ENCODE peak calls at places on chromosome 7, in eight cellular contexts. Q is HCT116, X is tibial artery, S is brain microvascular endothelial cell, Y is fibroblast of lung, A is right lobe of liver, W is GM12865, N is body of pancreas. H is an unnamed sample.

GRCh38 chr7:5667391-5667790 is 114.1 kb downstream of the RNF216 start:
- DNase-seq in A (no peak), W (no peak), S (no peak), N (no peak), X (no peak), Q (no peak), Y (no peak), H (no peak)

GRCh38 chr7:30485667-30486066 is 7.1 kb upstream of the NOD1 start:
- DNase-seq in N (no peak), S (no peak), Y (no peak), X (no peak), Q (no peak), A (no peak), W (no peak), H (no peak)

GRCh38 chr7:116426428-116427156 is 72.9 kb upstream of the CAV2 start:
- DNase-seq in N (peak; percentile 37), Q (peak; percentile 93), X (no peak), Y (peak; percentile 87), W (no peak), A (no peak), S (peak; percentile 81), H (peak; percentile 29)

GRCh38 chr7:103148131-103148993 is 537 bp downstream of the NAPEPLD start:
- DNase-seq in N (no peak), Y (peak; percentile 30), Q (no peak), A (no peak), X (no peak), S (no peak), W (peak; percentile 8), H (no peak)

GRCh38 chr7:128347573-128348147 is 4.0 kb upstream of the RBM28 start:
- DNase-seq in Y (no peak), N (peak; percentile 51), W (peak; percentile 43), Q (peak; percentile 18), A (peak; percentile 54), S (peak; percentile 49), X (no peak), H (no peak)

GRCh38 chr7:29424295-29424983 is 139.2 kb upstream of the PRR15 start:
- DNase-seq in A (no peak), N (no peak), Y (no peak), Q (no peak), X (no peak), S (no peak), W (peak; percentile 44), H (no peak)

GRCh38 chr7:158160199-158160598 is 427.4 kb downstream of the PTPRN2 start:
- DNase-seq in X (no peak), N (no peak), W (no peak), S (no peak), Y (no peak), A (no peak), Q (no peak), H (no peak)

GRCh38 chr7:46775776-46776175 is 806.1 kb downstream of the TNS3 start:
- DNase-seq in Q (no peak), A (no peak), N (no peak), W (no peak), X (no peak), S (no peak), Y (no peak), H (no peak)

GRCh38 chr7:117946201-117946633 is 73.0 kb upstream of the CTTNBP2 start:
- DNase-seq in X (no peak), Y (peak; percentile 24), W (no peak), N (no peak), S (peak; percentile 35), Q (no peak), A (no peak), H (peak; percentile 12)

GRCh38 chr7:116284390-116284789 is 74.1 kb downstream of the TES start:
- DNase-seq in N (no peak), A (no peak), X (no peak), S (no peak), Y (peak; percentile 39), W (no peak), Q (no peak), H (no peak)

GRCh38 chr7:44289341-44290249 is 35.8 kb downstream of the CAMK2B start:
- DNase-seq in W (no peak), N (no peak), Y (no peak), A (peak; percentile 9), X (peak; percentile 17), Q (no peak), S (no peak), H (no peak)

GRCh38 chr7:47539398-47540052 is 42.4 kb downstream of the TNS3 start:
- DNase-seq in N (no peak), Q (no peak), A (no peak), W (no peak), X (no peak), S (peak; percentile 72), Y (peak; percentile 84), H (no peak)

GRCh38 chr7:5711419-5711818 is 70.0 kb downstream of the RNF216 start:
- DNase-seq in W (no peak), X (no peak), N (no peak), S (no peak), Q (no peak), Y (no peak), A (no peak), H (no peak)

GRCh38 chr7:49660170-49660783 is 113.2 kb upstream of the VWC2 start:
- DNase-seq in W (no peak), S (no peak), N (no peak), Y (no peak), X (no peak), Q (no peak), A (no peak), H (no peak)

GRCh38 chr7:33369888-33370287 is 240.5 kb downstream of the BBS9 start:
- DNase-seq in Y (no peak), X (no peak), N (no peak), S (no peak), W (no peak), A (no peak), Q (no peak), H (no peak)

GRCh38 chr7:140732436-140732835 is 35.9 kb downstream of the NDUFB2 start:
- DNase-seq in W (no peak), A (no peak), N (no peak), X (no peak), Q (no peak), S (no peak), Y (no peak), H (no peak)

GRCh38 chr7:87833130-87833529 is 43.0 kb downstream of the SLC25A40 start:
- DNase-seq in S (no peak), W (no peak), Y (no peak), A (no peak), X (no peak), N (no peak), Q (no peak), H (no peak)

GRCh38 chr7:113756250-113756649 is 162.6 kb downstream of the PPP1R3A start:
- DNase-seq in A (no peak), Q (no peak), N (no peak), X (no peak), S (no peak), W (no peak), Y (no peak), H (no peak)

GRCh38 chr7:99375070-99375807 is 709 bp downstream of the ARPC1B start:
- DNase-seq in W (peak; percentile 82), Y (peak; percentile 65), Q (no peak), A (peak; percentile 89), N (peak; percentile 69), X (peak; percentile 77), S (peak; percentile 33), H (no peak)

GRCh38 chr7:44084695-44085094 is 2.4 kb upstream of the POLM start:
- DNase-seq in A (no peak), N (no peak), Q (no peak), Y (peak; percentile 52), X (no peak), W (no peak), S (no peak), H (no peak)

GRCh38 chr7:70634610-70635068 is 497.3 kb upstream of the GALNT17 start:
- DNase-seq in Y (peak; percentile 99), W (no peak), S (peak; percentile 87), X (no peak), A (no peak), N (no peak), Q (no peak), H (peak; percentile 73)

GRCh38 chr7:69732203-69732602 is 133.9 kb downstream of the AUTS2 start:
- DNase-seq in X (no peak), W (no peak), Y (peak; percentile 62), S (no peak), A (no peak), Q (no peak), N (peak; percentile 28), H (no peak)

GRCh38 chr7:158351051-158351450 is 236.6 kb downstream of the PTPRN2 start:
- DNase-seq in N (no peak), S (no peak), Q (no peak), A (no peak), W (no peak), X (no peak), Y (no peak), H (no peak)

GRCh38 chr7:57449904-57450303 is at the start of gene ZNF716:
- DNase-seq in S (no peak), X (no peak), A (no peak), Q (no peak), W (no peak), Y (no peak), N (no peak), H (no peak)
- H3K4me3 ChIP-seq in S (no peak within 1 kb of the TSS), X (no peak within 1 kb of the TSS), A (no peak within 1 kb of the TSS), Q (no peak within 1 kb of the TSS), W (no peak within 1 kb of the TSS), Y (no peak within 1 kb of the TSS), N (no peak within 1 kb of the TSS), H (no peak within 1 kb of the TSS)

GRCh38 chr7:149306854-149307253 is 44.9 kb downstream of the ZNF783 start:
- DNase-seq in N (no peak), W (no peak), A (no peak), Q (no peak), S (no peak), Y (no peak), X (no peak), H (no peak)

GRCh38 chr7:149313981-149314380 is 52.0 kb downstream of the ZNF783 start:
- DNase-seq in X (no peak), A (no peak), N (no peak), Y (no peak), S (no peak), W (no peak), Q (no peak), H (no peak)

GRCh38 chr7:149310990-149311573 is 49.1 kb downstream of the ZNF783 start:
- DNase-seq in S (no peak), Y (no peak), X (no peak), Q (no peak), N (no peak), W (no peak), A (no peak), H (no peak)

GRCh38 chr7:149307775-149308501 is 45.9 kb downstream of the ZNF783 start:
- DNase-seq in S (no peak), Y (no peak), W (no peak), X (no peak), N (no peak), A (no peak), Q (no peak), H (no peak)

GRCh38 chr7:149310113-149310836 is 48.3 kb downstream of the ZNF783 start:
- DNase-seq in W (peak; percentile 70), X (no peak), N (peak; percentile 6), Y (peak; percentile 72), Q (peak; percentile 91), A (no peak), S (peak; percentile 78), H (peak; percentile 27)
- TF ChIP-seq CTCF in W (peak; percentile 53), X (peak; percentile 31), N (peak; percentile 58), Y (peak; percentile 69), Q (peak; percentile 60), A (peak; percentile 71), S (peak; percentile 61), H (peak; percentile 53)

GRCh38 chr7:7639421-7639820 is 1.1 kb upstream of the UMAD1 start:
- DNase-seq in N (no peak), A (no peak), W (peak; percentile 6), S (no peak), Q (no peak), Y (peak; percentile 6), X (no peak), H (no peak)
- H3K4me3 ChIP-seq in N (no peak overlapping the region), A (peak overlapping the region; percentile 86), W (peak overlapping the region; percentile 96), S (peak overlapping the region; percentile 96), Q (peak overlapping the region; percentile 59), Y (peak overlapping the region; percentile 82), X (peak overlapping the region; percentile 77), H (peak overlapping the region; percentile 97)

GRCh38 chr7:18151419-18151818 is 123.8 kb upstream of the PRPS1L1 start:
- DNase-seq in N (no peak), W (no peak), A (no peak), X (no peak), Y (no peak), Q (no peak), S (no peak), H (no peak)
- TF ChIP-seq CTCF in N (no peak), W (no peak), A (no peak), X (no peak), Y (no peak), Q (no peak), S (peak; percentile 6), H (no peak)

H was measured in astrocyte of the cerebellum.